ENCODE peak calls at places on chromosomes 2 and 18, in ten cellular contexts. One of them, this sample, is unnamed.

GRCh38 chr18:44683566-44683965 is 2.9 kb downstream of the SETBP1 start:
- DNase-seq in activated T-helper 1 cell treated with anti-CD3 and anti-CD28 coated beads, Interleukin-2, amount 50 U/mL, for 16 hours: no peak
- DNase-seq in SHP77: no peak
- DNase-seq in tibial artery: no peak
- DNase-seq in stimulated activated CD8-positive, alpha-beta memory T cell treated with anti-CD3 and anti-CD28 coated beads, Interleukin-4, amount 100 ng/mL, for 1 hour: no peak
- DNase-seq in EL: no peak
- DNase-seq in GM12891: no peak
- DNase-seq in activated CD8-positive, alpha-beta memory T cell treated with anti-CD3 and anti-CD28 coated beads, Interleukin-2, amount 10 ng/mL, durations not matched to agents 7 days and 5 days: no peak
- DNase-seq in dermis microvascular lymphatic vessel endothelial cell: no peak
- DNase-seq in ovary: no peak
- DNase-seq in this sample: no peak

GRCh38 chr18:63155169-63155852 is 164.3 kb downstream of the BCL2 start:
- DNase-seq in activated CD8-positive, alpha-beta memory T cell treated with anti-CD3 and anti-CD28 coated beads, Interleukin-2, amount 10 ng/mL, durations not matched to agents 7 days and 5 days: peak; percentile 88
- DNase-seq in dermis microvascular lymphatic vessel endothelial cell: peak; percentile 45
- DNase-seq in tibial artery: peak; percentile 50
- DNase-seq in ovary: no peak
- DNase-seq in SHP77: peak; percentile 94
- DNase-seq in GM12891: no peak
- DNase-seq in EL: no peak
- DNase-seq in stimulated activated CD8-positive, alpha-beta memory T cell treated with anti-CD3 and anti-CD28 coated beads, Interleukin-4, amount 100 ng/mL, for 1 hour: peak; percentile 52
- DNase-seq in activated T-helper 1 cell treated with anti-CD3 and anti-CD28 coated beads, Interleukin-2, amount 50 U/mL, for 16 hours: peak; percentile 53
- DNase-seq in this sample: peak; percentile 77

GRCh38 chr2:172244419-172245130 is 141.9 kb upstream of the DLX2 start:
- DNase-seq in activated T-helper 1 cell treated with anti-CD3 and anti-CD28 coated beads, Interleukin-2, amount 50 U/mL, for 16 hours: no peak
- DNase-seq in activated CD8-positive, alpha-beta memory T cell treated with anti-CD3 and anti-CD28 coated beads, Interleukin-2, amount 10 ng/mL, durations not matched to agents 7 days and 5 days: no peak
- DNase-seq in GM12891: no peak
- DNase-seq in SHP77: no peak
- DNase-seq in ovary: no peak
- DNase-seq in stimulated activated CD8-positive, alpha-beta memory T cell treated with anti-CD3 and anti-CD28 coated beads, Interleukin-4, amount 100 ng/mL, for 1 hour: no peak
- DNase-seq in dermis microvascular lymphatic vessel endothelial cell: no peak
- DNase-seq in EL: no peak
- DNase-seq in tibial artery: no peak
- DNase-seq in this sample: no peak

GRCh38 chr18:46301081-46301480 is 196.9 kb downstream of the HAUS1 start:
- DNase-seq in GM12891: no peak
- DNase-seq in dermis microvascular lymphatic vessel endothelial cell: no peak
- DNase-seq in tibial artery: no peak
- DNase-seq in stimulated activated CD8-positive, alpha-beta memory T cell treated with anti-CD3 and anti-CD28 coated beads, Interleukin-4, amount 100 ng/mL, for 1 hour: no peak
- DNase-seq in ovary: no peak
- DNase-seq in activated T-helper 1 cell treated with anti-CD3 and anti-CD28 coated beads, Interleukin-2, amount 50 U/mL, for 16 hours: no peak
- DNase-seq in EL: no peak
- DNase-seq in activated CD8-positive, alpha-beta memory T cell treated with anti-CD3 and anti-CD28 coated beads, Interleukin-2, amount 10 ng/mL, durations not matched to agents 7 days and 5 days: no peak
- DNase-seq in SHP77: no peak
- DNase-seq in this sample: no peak

GRCh38 chr2:11370377-11371098 is 26.1 kb upstream of the ROCK2 start:
- DNase-seq in GM12891: no peak
- DNase-seq in tibial artery: no peak
- DNase-seq in SHP77: peak; percentile 78
- DNase-seq in EL: no peak
- DNase-seq in ovary: no peak
- DNase-seq in activated T-helper 1 cell treated with anti-CD3 and anti-CD28 coated beads, Interleukin-2, amount 50 U/mL, for 16 hours: no peak
- DNase-seq in dermis microvascular lymphatic vessel endothelial cell: no peak
- DNase-seq in stimulated activated CD8-positive, alpha-beta memory T cell treated with anti-CD3 and anti-CD28 coated beads, Interleukin-4, amount 100 ng/mL, for 1 hour: no peak
- DNase-seq in activated CD8-positive, alpha-beta memory T cell treated with anti-CD3 and anti-CD28 coated beads, Interleukin-2, amount 10 ng/mL, durations not matched to agents 7 days and 5 days: no peak
- DNase-seq in this sample: no peak

GRCh38 chr2:42959148-42959992 is 167.0 kb upstream of the HAAO start:
- DNase-seq in SHP77: no peak
- DNase-seq in activated CD8-positive, alpha-beta memory T cell treated with anti-CD3 and anti-CD28 coated beads, Interleukin-2, amount 10 ng/mL, durations not matched to agents 7 days and 5 days: no peak
- DNase-seq in EL: no peak
- DNase-seq in ovary: peak; percentile 88
- DNase-seq in dermis microvascular lymphatic vessel endothelial cell: no peak
- DNase-seq in tibial artery: peak; percentile 83
- DNase-seq in stimulated activated CD8-positive, alpha-beta memory T cell treated with anti-CD3 and anti-CD28 coated beads, Interleukin-4, amount 100 ng/mL, for 1 hour: no peak
- DNase-seq in activated T-helper 1 cell treated with anti-CD3 and anti-CD28 coated beads, Interleukin-2, amount 50 U/mL, for 16 hours: no peak
- DNase-seq in GM12891: no peak
- DNase-seq in this sample: no peak

GRCh38 chr2:37156071-37156856 is 516 bp downstream of the EIF2AK2 start:
- DNase-seq in activated T-helper 1 cell treated with anti-CD3 and anti-CD28 coated beads, Interleukin-2, amount 50 U/mL, for 16 hours: no peak
- DNase-seq in activated CD8-positive, alpha-beta memory T cell treated with anti-CD3 and anti-CD28 coated beads, Interleukin-2, amount 10 ng/mL, durations not matched to agents 7 days and 5 days: peak; percentile 61
- DNase-seq in SHP77: no peak
- DNase-seq in GM12891: no peak
- DNase-seq in ovary: peak; percentile 42
- DNase-seq in EL: peak; percentile 62
- DNase-seq in stimulated activated CD8-positive, alpha-beta memory T cell treated with anti-CD3 and anti-CD28 coated beads, Interleukin-4, amount 100 ng/mL, for 1 hour: peak; percentile 6
- DNase-seq in tibial artery: peak; percentile 60
- DNase-seq in dermis microvascular lymphatic vessel endothelial cell: peak; percentile 53
- DNase-seq in this sample: peak; percentile 45

GRCh38 chr18:70431203-70431624 is 142.4 kb downstream of the SOCS6 start:
- DNase-seq in activated CD8-positive, alpha-beta memory T cell treated with anti-CD3 and anti-CD28 coated beads, Interleukin-2, amount 10 ng/mL, durations not matched to agents 7 days and 5 days: no peak
- DNase-seq in tibial artery: no peak
- DNase-seq in GM12891: no peak
- DNase-seq in SHP77: no peak
- DNase-seq in stimulated activated CD8-positive, alpha-beta memory T cell treated with anti-CD3 and anti-CD28 coated beads, Interleukin-4, amount 100 ng/mL, for 1 hour: no peak
- DNase-seq in dermis microvascular lymphatic vessel endothelial cell: no peak
- DNase-seq in ovary: no peak
- DNase-seq in activated T-helper 1 cell treated with anti-CD3 and anti-CD28 coated beads, Interleukin-2, amount 50 U/mL, for 16 hours: no peak
- DNase-seq in EL: peak; percentile 32
- DNase-seq in this sample: no peak

GRCh38 chr2:220575963-220576362 is 948.5 kb downstream of the SLC4A3 start:
- DNase-seq in activated T-helper 1 cell treated with anti-CD3 and anti-CD28 coated beads, Interleukin-2, amount 50 U/mL, for 16 hours: no peak
- DNase-seq in SHP77: no peak
- DNase-seq in dermis microvascular lymphatic vessel endothelial cell: no peak
- DNase-seq in tibial artery: no peak
- DNase-seq in GM12891: no peak
- DNase-seq in activated CD8-positive, alpha-beta memory T cell treated with anti-CD3 and anti-CD28 coated beads, Interleukin-2, amount 10 ng/mL, durations not matched to agents 7 days and 5 days: no peak
- DNase-seq in EL: no peak
- DNase-seq in stimulated activated CD8-positive, alpha-beta memory T cell treated with anti-CD3 and anti-CD28 coated beads, Interleukin-4, amount 100 ng/mL, for 1 hour: no peak
- DNase-seq in ovary: no peak
- DNase-seq in this sample: no peak

GRCh38 chr2:109132626-109133025 is 3.6 kb downstream of the SH3RF3 start:
- DNase-seq in activated T-helper 1 cell treated with anti-CD3 and anti-CD28 coated beads, Interleukin-2, amount 50 U/mL, for 16 hours: no peak
- DNase-seq in tibial artery: no peak
- DNase-seq in activated CD8-positive, alpha-beta memory T cell treated with anti-CD3 and anti-CD28 coated beads, Interleukin-2, amount 10 ng/mL, durations not matched to agents 7 days and 5 days: no peak
- DNase-seq in stimulated activated CD8-positive, alpha-beta memory T cell treated with anti-CD3 and anti-CD28 coated beads, Interleukin-4, amount 100 ng/mL, for 1 hour: no peak
- DNase-seq in dermis microvascular lymphatic vessel endothelial cell: no peak
- DNase-seq in SHP77: no peak
- DNase-seq in GM12891: no peak
- DNase-seq in ovary: no peak
- DNase-seq in EL: no peak
- DNase-seq in this sample: no peak

GRCh38 chr2:208359632-208359986 is 47.0 kb upstream of the PTH2R start:
- DNase-seq in ovary: no peak
- DNase-seq in SHP77: peak; percentile 47
- DNase-seq in EL: no peak
- DNase-seq in activated T-helper 1 cell treated with anti-CD3 and anti-CD28 coated beads, Interleukin-2, amount 50 U/mL, for 16 hours: no peak
- DNase-seq in GM12891: no peak
- DNase-seq in activated CD8-positive, alpha-beta memory T cell treated with anti-CD3 and anti-CD28 coated beads, Interleukin-2, amount 10 ng/mL, durations not matched to agents 7 days and 5 days: no peak
- DNase-seq in dermis microvascular lymphatic vessel endothelial cell: no peak
- DNase-seq in tibial artery: no peak
- DNase-seq in stimulated activated CD8-positive, alpha-beta memory T cell treated with anti-CD3 and anti-CD28 coated beads, Interleukin-4, amount 100 ng/mL, for 1 hour: no peak
- DNase-seq in this sample: no peak

GRCh38 chr2:161243312-161243711 is 64.9 kb upstream of the PSMD14 start:
- DNase-seq in EL: no peak
- DNase-seq in ovary: no peak
- DNase-seq in tibial artery: no peak
- DNase-seq in dermis microvascular lymphatic vessel endothelial cell: no peak
- DNase-seq in stimulated activated CD8-positive, alpha-beta memory T cell treated with anti-CD3 and anti-CD28 coated beads, Interleukin-4, amount 100 ng/mL, for 1 hour: no peak
- DNase-seq in activated T-helper 1 cell treated with anti-CD3 and anti-CD28 coated beads, Interleukin-2, amount 50 U/mL, for 16 hours: no peak
- DNase-seq in SHP77: no peak
- DNase-seq in GM12891: no peak
- DNase-seq in activated CD8-positive, alpha-beta memory T cell treated with anti-CD3 and anti-CD28 coated beads, Interleukin-2, amount 10 ng/mL, durations not matched to agents 7 days and 5 days: no peak
- DNase-seq in this sample: no peak

GRCh38 chr2:225104971-225105370 is 62.7 kb upstream of the DOCK10 start:
- DNase-seq in SHP77: no peak
- DNase-seq in dermis microvascular lymphatic vessel endothelial cell: no peak
- DNase-seq in activated CD8-positive, alpha-beta memory T cell treated with anti-CD3 and anti-CD28 coated beads, Interleukin-2, amount 10 ng/mL, durations not matched to agents 7 days and 5 days: no peak
- DNase-seq in GM12891: no peak
- DNase-seq in activated T-helper 1 cell treated with anti-CD3 and anti-CD28 coated beads, Interleukin-2, amount 50 U/mL, for 16 hours: no peak
- DNase-seq in stimulated activated CD8-positive, alpha-beta memory T cell treated with anti-CD3 and anti-CD28 coated beads, Interleukin-4, amount 100 ng/mL, for 1 hour: no peak
- DNase-seq in ovary: no peak
- DNase-seq in tibial artery: no peak
- DNase-seq in EL: peak; percentile 45
- DNase-seq in this sample: no peak

GRCh38 chr2:148875387-148876051 is 492 bp downstream of the KIF5C start:
- DNase-seq in activated CD8-positive, alpha-beta memory T cell treated with anti-CD3 and anti-CD28 coated beads, Interleukin-2, amount 10 ng/mL, durations not matched to agents 7 days and 5 days: peak; percentile 48
- DNase-seq in GM12891: no peak
- DNase-seq in EL: no peak
- DNase-seq in ovary: no peak
- DNase-seq in SHP77: no peak
- DNase-seq in dermis microvascular lymphatic vessel endothelial cell: no peak
- DNase-seq in activated T-helper 1 cell treated with anti-CD3 and anti-CD28 coated beads, Interleukin-2, amount 50 U/mL, for 16 hours: no peak
- DNase-seq in tibial artery: no peak
- DNase-seq in stimulated activated CD8-positive, alpha-beta memory T cell treated with anti-CD3 and anti-CD28 coated beads, Interleukin-4, amount 100 ng/mL, for 1 hour: no peak
- DNase-seq in this sample: peak; percentile 25

GRCh38 chr18:46950064-46950656 is 32.8 kb downstream of the KATNAL2 start:
- DNase-seq in dermis microvascular lymphatic vessel endothelial cell: peak; percentile 29
- DNase-seq in ovary: no peak
- DNase-seq in activated CD8-positive, alpha-beta memory T cell treated with anti-CD3 and anti-CD28 coated beads, Interleukin-2, amount 10 ng/mL, durations not matched to agents 7 days and 5 days: no peak
- DNase-seq in activated T-helper 1 cell treated with anti-CD3 and anti-CD28 coated beads, Interleukin-2, amount 50 U/mL, for 16 hours: no peak
- DNase-seq in tibial artery: no peak
- DNase-seq in EL: peak; percentile 4
- DNase-seq in stimulated activated CD8-positive, alpha-beta memory T cell treated with anti-CD3 and anti-CD28 coated beads, Interleukin-4, amount 100 ng/mL, for 1 hour: no peak
- DNase-seq in SHP77: no peak
- DNase-seq in GM12891: peak; percentile 22
- DNase-seq in this sample: no peak

GRCh38 chr2:46164581-46165301 is 132.5 kb upstream of the EPAS1 start:
- DNase-seq in GM12891: no peak
- DNase-seq in EL: peak; percentile 99
- DNase-seq in ovary: peak; percentile 84
- DNase-seq in tibial artery: peak; percentile 83
- DNase-seq in SHP77: no peak
- DNase-seq in activated T-helper 1 cell treated with anti-CD3 and anti-CD28 coated beads, Interleukin-2, amount 50 U/mL, for 16 hours: no peak
- DNase-seq in stimulated activated CD8-positive, alpha-beta memory T cell treated with anti-CD3 and anti-CD28 coated beads, Interleukin-4, amount 100 ng/mL, for 1 hour: no peak
- DNase-seq in activated CD8-positive, alpha-beta memory T cell treated with anti-CD3 and anti-CD28 coated beads, Interleukin-2, amount 10 ng/mL, durations not matched to agents 7 days and 5 days: no peak
- DNase-seq in dermis microvascular lymphatic vessel endothelial cell: peak; percentile 91
- DNase-seq in this sample: no peak

GRCh38 chr2:220220009-220220408 is 592.6 kb downstream of the SLC4A3 start:
- DNase-seq in stimulated activated CD8-positive, alpha-beta memory T cell treated with anti-CD3 and anti-CD28 coated beads, Interleukin-4, amount 100 ng/mL, for 1 hour: no peak
- DNase-seq in ovary: no peak
- DNase-seq in activated T-helper 1 cell treated with anti-CD3 and anti-CD28 coated beads, Interleukin-2, amount 50 U/mL, for 16 hours: no peak
- DNase-seq in GM12891: no peak
- DNase-seq in activated CD8-positive, alpha-beta memory T cell treated with anti-CD3 and anti-CD28 coated beads, Interleukin-2, amount 10 ng/mL, durations not matched to agents 7 days and 5 days: no peak
- DNase-seq in tibial artery: no peak
- DNase-seq in EL: no peak
- DNase-seq in SHP77: no peak
- DNase-seq in dermis microvascular lymphatic vessel endothelial cell: no peak
- DNase-seq in this sample: no peak

GRCh38 chr18:67733094-67733493 is 216.6 kb upstream of the DSEL start:
- DNase-seq in EL: peak; percentile 67
- DNase-seq in activated CD8-positive, alpha-beta memory T cell treated with anti-CD3 and anti-CD28 coated beads, Interleukin-2, amount 10 ng/mL, durations not matched to agents 7 days and 5 days: no peak
- DNase-seq in ovary: no peak
- DNase-seq in dermis microvascular lymphatic vessel endothelial cell: no peak
- DNase-seq in SHP77: no peak
- DNase-seq in GM12891: no peak
- DNase-seq in activated T-helper 1 cell treated with anti-CD3 and anti-CD28 coated beads, Interleukin-2, amount 50 U/mL, for 16 hours: no peak
- DNase-seq in tibial artery: no peak
- DNase-seq in stimulated activated CD8-positive, alpha-beta memory T cell treated with anti-CD3 and anti-CD28 coated beads, Interleukin-4, amount 100 ng/mL, for 1 hour: no peak
- DNase-seq in this sample: no peak

GRCh38 chr2:219912530-219912929 is 285.1 kb downstream of the SLC4A3 start:
- DNase-seq in activated CD8-positive, alpha-beta memory T cell treated with anti-CD3 and anti-CD28 coated beads, Interleukin-2, amount 10 ng/mL, durations not matched to agents 7 days and 5 days: no peak
- DNase-seq in EL: peak; percentile 55
- DNase-seq in activated T-helper 1 cell treated with anti-CD3 and anti-CD28 coated beads, Interleukin-2, amount 50 U/mL, for 16 hours: no peak
- DNase-seq in GM12891: no peak
- DNase-seq in stimulated activated CD8-positive, alpha-beta memory T cell treated with anti-CD3 and anti-CD28 coated beads, Interleukin-4, amount 100 ng/mL, for 1 hour: no peak
- DNase-seq in dermis microvascular lymphatic vessel endothelial cell: no peak
- DNase-seq in ovary: peak; percentile 48
- DNase-seq in SHP77: no peak
- DNase-seq in tibial artery: no peak
- DNase-seq in this sample: no peak

GRCh38 chr2:8219631-8220393 is 462.0 kb upstream of the ID2 start:
- DNase-seq in activated T-helper 1 cell treated with anti-CD3 and anti-CD28 coated beads, Interleukin-2, amount 50 U/mL, for 16 hours: no peak
- DNase-seq in stimulated activated CD8-positive, alpha-beta memory T cell treated with anti-CD3 and anti-CD28 coated beads, Interleukin-4, amount 100 ng/mL, for 1 hour: no peak
- DNase-seq in SHP77: no peak
- DNase-seq in tibial artery: peak; percentile 73
- DNase-seq in EL: no peak
- DNase-seq in dermis microvascular lymphatic vessel endothelial cell: no peak
- DNase-seq in GM12891: no peak
- DNase-seq in ovary: no peak
- DNase-seq in activated CD8-positive, alpha-beta memory T cell treated with anti-CD3 and anti-CD28 coated beads, Interleukin-2, amount 10 ng/mL, durations not matched to agents 7 days and 5 days: peak; percentile 31
- DNase-seq in this sample: no peak

GRCh38 chr2:50133766-50134165 is 898.2 kb downstream of the NRXN1 start:
- DNase-seq in GM12891: no peak
- DNase-seq in SHP77: no peak
- DNase-seq in activated CD8-positive, alpha-beta memory T cell treated with anti-CD3 and anti-CD28 coated beads, Interleukin-2, amount 10 ng/mL, durations not matched to agents 7 days and 5 days: no peak
- DNase-seq in EL: no peak
- DNase-seq in activated T-helper 1 cell treated with anti-CD3 and anti-CD28 coated beads, Interleukin-2, amount 50 U/mL, for 16 hours: no peak
- DNase-seq in tibial artery: no peak
- DNase-seq in ovary: no peak
- DNase-seq in stimulated activated CD8-positive, alpha-beta memory T cell treated with anti-CD3 and anti-CD28 coated beads, Interleukin-4, amount 100 ng/mL, for 1 hour: no peak
- DNase-seq in dermis microvascular lymphatic vessel endothelial cell: no peak
- DNase-seq in this sample: no peak

GRCh38 chr18:111292-112014 is 46.9 kb upstream of the USP14 start:
- DNase-seq in activated T-helper 1 cell treated with anti-CD3 and anti-CD28 coated beads, Interleukin-2, amount 50 U/mL, for 16 hours: peak; percentile 54
- DNase-seq in ovary: peak; percentile 79
- DNase-seq in GM12891: peak; percentile 49
- DNase-seq in stimulated activated CD8-positive, alpha-beta memory T cell treated with anti-CD3 and anti-CD28 coated beads, Interleukin-4, amount 100 ng/mL, for 1 hour: peak; percentile 32
- DNase-seq in EL: peak; percentile 62
- DNase-seq in dermis microvascular lymphatic vessel endothelial cell: peak; percentile 69
- DNase-seq in activated CD8-positive, alpha-beta memory T cell treated with anti-CD3 and anti-CD28 coated beads, Interleukin-2, amount 10 ng/mL, durations not matched to agents 7 days and 5 days: peak; percentile 71
- DNase-seq in SHP77: no peak
- DNase-seq in tibial artery: peak; percentile 40
- DNase-seq in this sample: peak; percentile 75

GRCh38 chr2:38377501-38378258 is 607 bp upstream of the ATL2 start:
- DNase-seq in activated T-helper 1 cell treated with anti-CD3 and anti-CD28 coated beads, Interleukin-2, amount 50 U/mL, for 16 hours: no peak
- DNase-seq in EL: peak; percentile 58
- DNase-seq in GM12891: no peak
- DNase-seq in dermis microvascular lymphatic vessel endothelial cell: peak; percentile 12
- DNase-seq in tibial artery: no peak
- DNase-seq in SHP77: no peak
- DNase-seq in activated CD8-positive, alpha-beta memory T cell treated with anti-CD3 and anti-CD28 coated beads, Interleukin-2, amount 10 ng/mL, durations not matched to agents 7 days and 5 days: no peak
- DNase-seq in stimulated activated CD8-positive, alpha-beta memory T cell treated with anti-CD3 and anti-CD28 coated beads, Interleukin-4, amount 100 ng/mL, for 1 hour: no peak
- DNase-seq in ovary: no peak
- DNase-seq in this sample: no peak

GRCh38 chr2:122078451-122078850 is 323.0 kb downstream of the TSN start:
- DNase-seq in stimulated activated CD8-positive, alpha-beta memory T cell treated with anti-CD3 and anti-CD28 coated beads, Interleukin-4, amount 100 ng/mL, for 1 hour: no peak
- DNase-seq in activated T-helper 1 cell treated with anti-CD3 and anti-CD28 coated beads, Interleukin-2, amount 50 U/mL, for 16 hours: no peak
- DNase-seq in dermis microvascular lymphatic vessel endothelial cell: no peak
- DNase-seq in GM12891: no peak
- DNase-seq in SHP77: no peak
- DNase-seq in tibial artery: no peak
- DNase-seq in EL: peak; percentile 38
- DNase-seq in activated CD8-positive, alpha-beta memory T cell treated with anti-CD3 and anti-CD28 coated beads, Interleukin-2, amount 10 ng/mL, durations not matched to agents 7 days and 5 days: no peak
- DNase-seq in ovary: no peak
- DNase-seq in this sample: no peak

GRCh38 chr2:70975237-70975636 is 3.2 kb upstream of the ANKRD53 start:
- DNase-seq in activated T-helper 1 cell treated with anti-CD3 and anti-CD28 coated beads, Interleukin-2, amount 50 U/mL, for 16 hours: no peak
- DNase-seq in SHP77: no peak
- DNase-seq in dermis microvascular lymphatic vessel endothelial cell: no peak
- DNase-seq in ovary: no peak
- DNase-seq in activated CD8-positive, alpha-beta memory T cell treated with anti-CD3 and anti-CD28 coated beads, Interleukin-2, amount 10 ng/mL, durations not matched to agents 7 days and 5 days: no peak
- DNase-seq in GM12891: no peak
- DNase-seq in stimulated activated CD8-positive, alpha-beta memory T cell treated with anti-CD3 and anti-CD28 coated beads, Interleukin-4, amount 100 ng/mL, for 1 hour: no peak
- DNase-seq in tibial artery: no peak
- DNase-seq in EL: no peak
- DNase-seq in this sample: no peak

GRCh38 chr2:101770672-101771071 is 73.2 kb downstream of the MAP4K4 start:
- DNase-seq in GM12891: no peak
- DNase-seq in stimulated activated CD8-positive, alpha-beta memory T cell treated with anti-CD3 and anti-CD28 coated beads, Interleukin-4, amount 100 ng/mL, for 1 hour: no peak
- DNase-seq in dermis microvascular lymphatic vessel endothelial cell: peak; percentile 70
- DNase-seq in ovary: no peak
- DNase-seq in tibial artery: no peak
- DNase-seq in SHP77: peak; percentile 36
- DNase-seq in EL: peak; percentile 68
- DNase-seq in activated CD8-positive, alpha-beta memory T cell treated with anti-CD3 and anti-CD28 coated beads, Interleukin-2, amount 10 ng/mL, durations not matched to agents 7 days and 5 days: peak; percentile 42
- DNase-seq in activated T-helper 1 cell treated with anti-CD3 and anti-CD28 coated beads, Interleukin-2, amount 50 U/mL, for 16 hours: no peak
- DNase-seq in this sample: no peak

GRCh38 chr2:95526360-95527341 is 42.1 kb upstream of the TRIM43B start:
- DNase-seq in stimulated activated CD8-positive, alpha-beta memory T cell treated with anti-CD3 and anti-CD28 coated beads, Interleukin-4, amount 100 ng/mL, for 1 hour: no peak
- DNase-seq in dermis microvascular lymphatic vessel endothelial cell: peak; percentile 64
- DNase-seq in tibial artery: peak; percentile 59
- DNase-seq in activated T-helper 1 cell treated with anti-CD3 and anti-CD28 coated beads, Interleukin-2, amount 50 U/mL, for 16 hours: peak; percentile 31
- DNase-seq in activated CD8-positive, alpha-beta memory T cell treated with anti-CD3 and anti-CD28 coated beads, Interleukin-2, amount 10 ng/mL, durations not matched to agents 7 days and 5 days: peak; percentile 71
- DNase-seq in ovary: peak; percentile 62
- DNase-seq in GM12891: peak; percentile 49
- DNase-seq in SHP77: no peak
- DNase-seq in EL: peak; percentile 84
- DNase-seq in this sample: peak; percentile 64

GRCh38 chr2:144643537-144644336 is 123.8 kb upstream of the ZEB2 start:
- DNase-seq in tibial artery: no peak
- DNase-seq in EL: no peak
- DNase-seq in dermis microvascular lymphatic vessel endothelial cell: no peak
- DNase-seq in stimulated activated CD8-positive, alpha-beta memory T cell treated with anti-CD3 and anti-CD28 coated beads, Interleukin-4, amount 100 ng/mL, for 1 hour: no peak
- DNase-seq in ovary: no peak
- DNase-seq in GM12891: no peak
- DNase-seq in activated T-helper 1 cell treated with anti-CD3 and anti-CD28 coated beads, Interleukin-2, amount 50 U/mL, for 16 hours: no peak
- DNase-seq in SHP77: no peak
- DNase-seq in activated CD8-positive, alpha-beta memory T cell treated with anti-CD3 and anti-CD28 coated beads, Interleukin-2, amount 10 ng/mL, durations not matched to agents 7 days and 5 days: no peak
- DNase-seq in this sample: no peak

This sample was measured in activated CD4-positive, alpha-beta memory T cell treated with anti-CD3 and anti-CD28 coated beads, Interleukin-2, amount 10 ng/mL, durations not matched to agents 7 days and 5 days.